ENCODE peak calls at places on chromosomes 6 and 20, in four cellular contexts. G is H1, A is GM12878, V is K562. L is an unnamed sample.

GRCh38 chr20:18705490-18705889 is 108.1 kb upstream of the SCP2D1 start:
- DNase-seq in G (no peak), A (no peak), V (no peak), L (no peak)

GRCh38 chr20:19740503-19740902 is 17.6 kb upstream of the RIN2 start:
- DNase-seq in G (no peak), A (no peak), V (no peak), L (no peak)

GRCh38 chr6:69887026-69887425 is 20.7 kb downstream of the COL19A1 start:
- DNase-seq in G (no peak), A (no peak), V (no peak), L (no peak)

GRCh38 chr6:159679091-159680077 is 13.7 kb downstream of the SOD2 start:
- DNase-seq in G (no peak), A (no peak), V (no peak), L (no peak)

GRCh38 chr6:140360651-140361050 is 986.2 kb upstream of the CITED2 start:
- DNase-seq in G (no peak), A (no peak), V (no peak), L (no peak)

GRCh38 chr6:145315982-145316600 is 419.2 kb downstream of the EPM2A start:
- DNase-seq in G (no peak), A (no peak), V (no peak), L (no peak)

GRCh38 chr20:62916703-62917476 is 9.4 kb downstream of the DIDO1 start:
- DNase-seq in G (no peak), A (no peak), V (no peak), L (no peak)

GRCh38 chr20:57797401-57797800 is 87.6 kb upstream of the PMEPA1 start:
- DNase-seq in G (no peak), A (no peak), V (no peak), L (no peak)

GRCh38 chr6:156777866-156778614 is 862 bp downstream of the ARID1B start:
- DNase-seq in G (peak), A (no peak), V (peak), L (peak)

GRCh38 chr6:90190752-90191393 is 105.8 kb downstream of the BACH2 start:
- DNase-seq in G (no peak), A (no peak), V (no peak), L (no peak)

GRCh38 chr20:39309458-39309857 is 347.3 kb downstream of the DHX35 start:
- DNase-seq in G (no peak), A (no peak), V (no peak), L (no peak)

GRCh38 chr20:60057866-60058807 is 99.9 kb downstream of the CDH26 start:
- DNase-seq in G (peak), A (no peak), V (no peak), L (no peak)

GRCh38 chr6:154012852-154013251 is 26.2 kb upstream of the OPRM1 start:
- DNase-seq in G (no peak), A (no peak), V (no peak), L (no peak)

GRCh38 chr20:3222635-3223600 is 13.6 kb downstream of the ITPA start:
- DNase-seq in G (no peak), A (no peak), V (no peak), L (no peak)

GRCh38 chr6:85323435-85324040 is 126.3 kb upstream of the NT5E start:
- DNase-seq in G (peak), A (peak), V (peak), L (peak)

GRCh38 chr6:166145751-166146150 is 21.9 kb downstream of the TBXT start:
- DNase-seq in G (no peak), A (no peak), V (no peak), L (no peak)

GRCh38 chr6:141203902-141204575 is 928.7 kb upstream of the GJE1 start:
- DNase-seq in G (no peak), A (no peak), V (no peak), L (no peak)

GRCh38 chr20:732727-733126 is 35.6 kb downstream of the SLC52A3 start:
- DNase-seq in G (no peak), A (no peak), V (no peak), L (no peak)

GRCh38 chr6:125421853-125422252 is 120.1 kb upstream of the HDDC2 start:
- DNase-seq in G (peak), A (no peak), V (no peak), L (peak)

GRCh38 chr20:13119583-13119982 is 101.5 kb upstream of the ISM1 start:
- DNase-seq in G (no peak), A (no peak), V (peak), L (peak)

GRCh38 chr20:63132715-63133471 is 83.0 kb downstream of the YTHDF1 start:
- DNase-seq in G (no peak), A (no peak), V (no peak), L (no peak)

GRCh38 chr20:31608256-31608980 is 3.3 kb downstream of the ID1 start:
- DNase-seq in G (peak), A (no peak), V (peak), L (peak)
- TF ChIP-seq POLR2A in G (no peak), A (no peak), V (no peak), L (no peak)

GRCh38 chr6:39792501-39793450 is 600 bp downstream of the DAAM2 start:
- DNase-seq in G (peak), A (no peak), V (no peak), L (peak)
- H3K9ac ChIP-seq in G (no peak), A (no peak), V (no peak), L (no peak)

GRCh38 chr6:135163440-135163738 is 17.7 kb upstream of the MYB start:
- DNase-seq in G (no peak), A (peak), V (no peak), L (no peak)

GRCh38 chr6:135159531-135159930 is 21.6 kb upstream of the MYB start:
- DNase-seq in G (no peak), A (no peak), V (no peak), L (no peak)

GRCh38 chr6:135162678-135163439 is 18.2 kb upstream of the MYB start:
- DNase-seq in G (peak), A (no peak), V (peak), L (peak)

GRCh38 chr6:135161411-135161810 is 19.7 kb upstream of the MYB start:
- DNase-seq in G (no peak), A (no peak), V (no peak), L (no peak)

DNA sequence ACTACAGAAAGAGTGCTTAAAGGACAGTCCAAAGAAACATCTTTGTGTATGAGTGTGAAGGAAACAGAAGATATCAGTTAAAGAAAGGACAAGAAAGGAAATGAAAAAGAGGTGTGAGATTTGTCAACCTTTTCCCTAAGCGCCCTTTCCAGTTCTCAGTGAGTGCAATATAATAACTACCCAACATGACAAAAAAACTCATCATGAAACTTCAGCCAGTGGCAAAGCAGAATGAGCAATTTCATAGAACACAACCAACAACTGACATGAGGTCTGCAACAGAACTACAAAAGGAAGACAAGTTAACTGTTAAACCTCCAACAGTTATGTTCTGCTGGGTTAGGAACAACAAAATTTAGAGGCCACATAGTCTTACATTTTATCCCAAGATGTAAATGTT is 19.1 kb upstream of the MYB start:
- DNase-seq in G (no peak), A (no peak), V (no peak), L (no peak)
- TF ChIP-seq MAX in G (no peak), A (no peak), V (no peak), L (no peak)

GRCh38 chr6:132819405-132820145 is 5.2 kb downstream of the RPS12 start:
- DNase-seq in G (no peak), A (no peak), V (peak), L (no peak)
- TF ChIP-seq POLR2A in G (peak), A (peak), V (peak), L (no peak)

DNA sequence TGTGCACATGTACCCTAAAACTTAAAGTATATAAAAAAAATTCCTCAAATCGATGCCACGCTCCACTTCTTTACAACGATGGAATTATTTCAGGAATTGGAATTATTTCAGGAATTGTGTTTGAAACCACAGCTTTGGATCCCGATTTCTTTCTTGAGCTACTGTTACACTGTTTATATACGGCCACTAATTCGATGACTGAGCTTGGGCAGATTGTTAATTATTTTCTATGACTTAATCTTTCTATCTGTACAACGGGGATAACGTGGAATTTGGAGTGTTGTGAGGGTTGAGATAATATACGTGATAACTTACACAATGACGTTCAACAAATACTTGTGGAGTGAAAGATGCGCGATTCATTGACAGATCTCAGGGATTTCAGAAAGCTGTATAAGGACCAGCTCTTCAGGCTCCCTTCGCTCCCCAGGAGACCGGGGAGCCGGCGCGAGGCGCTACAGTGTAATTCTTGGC is 171.3 kb downstream of the SLC16A10 start:
- DNase-seq in G (no peak), A (no peak), V (no peak), L (no peak)
- H3K9ac ChIP-seq in G (no peak), A (peak), V (peak), L (peak)